ENCODE peak calls at places on chromosomes 11 and 22, in seven cellular contexts. One of them, this sample, is unnamed.

GRCh38 chr22:32985899-32986772 is 72.0 kb downstream of the SYN3 start:
- DNase-seq in heart left ventricle: no peak
- DNase-seq in GM20000: peak; percentile 71
- DNase-seq in GM23338: peak; percentile 94
- DNase-seq in DND-41: peak; percentile 52
- DNase-seq in uterus: peak; percentile 76
- DNase-seq in A549: peak; percentile 40
- DNase-seq in this sample: no peak

GRCh38 chr11:46659908-46660307 is 40.5 kb downstream of the ARHGAP1 start:
- DNase-seq in GM23338: no peak
- DNase-seq in A549: no peak
- DNase-seq in uterus: no peak
- DNase-seq in DND-41: peak; percentile 32
- DNase-seq in GM20000: no peak
- DNase-seq in heart left ventricle: no peak
- DNase-seq in this sample: no peak

GRCh38 chr22:28963362-28963761 is 80.0 kb downstream of the ZNRF3 start:
- DNase-seq in uterus: no peak
- DNase-seq in GM20000: no peak
- DNase-seq in heart left ventricle: no peak
- DNase-seq in A549: no peak
- DNase-seq in DND-41: no peak
- DNase-seq in GM23338: no peak
- DNase-seq in this sample: no peak

GRCh38 chr11:86873573-86874083 is 73.3 kb downstream of the PRSS23 start:
- DNase-seq in GM23338: no peak
- DNase-seq in GM20000: no peak
- DNase-seq in uterus: no peak
- DNase-seq in A549: no peak
- DNase-seq in DND-41: no peak
- DNase-seq in heart left ventricle: no peak
- DNase-seq in this sample: no peak

GRCh38 chr22:49997221-49997599 is 15.4 kb downstream of the IL17REL start:
- DNase-seq in GM23338: no peak
- DNase-seq in A549: no peak
- DNase-seq in DND-41: no peak
- DNase-seq in heart left ventricle: no peak
- DNase-seq in GM20000: no peak
- DNase-seq in uterus: no peak
- DNase-seq in this sample: no peak

GRCh38 chr22:32564170-32565001 is 89.8 kb downstream of the FBXO7 start:
- DNase-seq in GM23338: no peak
- DNase-seq in GM20000: no peak
- DNase-seq in A549: no peak
- DNase-seq in heart left ventricle: no peak
- DNase-seq in uterus: no peak
- DNase-seq in DND-41: no peak
- DNase-seq in this sample: no peak

GRCh38 chr11:11157201-11157600 is 195.8 kb downstream of the CSNK2A3 start:
- DNase-seq in DND-41: peak; percentile 31
- DNase-seq in heart left ventricle: no peak
- DNase-seq in A549: peak; percentile 41
- DNase-seq in GM23338: peak; percentile 84
- DNase-seq in GM20000: no peak
- DNase-seq in uterus: no peak
- DNase-seq in this sample: no peak

GRCh38 chr11:67613960-67614715 is 7.4 kb downstream of the NDUFV1 start:
- DNase-seq in heart left ventricle: peak; percentile 78
- DNase-seq in GM20000: peak; percentile 88
- DNase-seq in DND-41: peak; percentile 81
- DNase-seq in A549: no peak
- DNase-seq in uterus: peak; percentile 52
- DNase-seq in GM23338: peak; percentile 87
- DNase-seq in this sample: peak; percentile 88

GRCh38 chr22:32979606-32980005 is 78.6 kb downstream of the SYN3 start:
- DNase-seq in heart left ventricle: no peak
- DNase-seq in GM23338: no peak
- DNase-seq in uterus: peak; percentile 27
- DNase-seq in A549: no peak
- DNase-seq in DND-41: no peak
- DNase-seq in GM20000: no peak
- DNase-seq in this sample: no peak

GRCh38 chr22:40434101-40434500 is 63.7 kb downstream of the SGSM3 start:
- DNase-seq in A549: no peak
- DNase-seq in DND-41: no peak
- DNase-seq in uterus: no peak
- DNase-seq in heart left ventricle: no peak
- DNase-seq in GM20000: no peak
- DNase-seq in GM23338: no peak
- DNase-seq in this sample: no peak

GRCh38 chr11:76639621-76640020 is 30.9 kb downstream of the LRRC32 start:
- DNase-seq in heart left ventricle: no peak
- DNase-seq in uterus: no peak
- DNase-seq in DND-41: no peak
- DNase-seq in A549: no peak
- DNase-seq in GM23338: no peak
- DNase-seq in GM20000: no peak
- DNase-seq in this sample: no peak

GRCh38 chr22:44408227-44409192 is 89.5 kb downstream of the RTL6 start:
- DNase-seq in A549: no peak
- DNase-seq in DND-41: no peak
- DNase-seq in uterus: no peak
- DNase-seq in heart left ventricle: peak; percentile 31
- DNase-seq in GM23338: no peak
- DNase-seq in GM20000: no peak
- DNase-seq in this sample: no peak

GRCh38 chr11:95089620-95090542 is at the start of gene ENDOD1:
- DNase-seq in GM20000: peak; percentile 93
- DNase-seq in uterus: peak; percentile 84
- DNase-seq in GM23338: peak; percentile 90
- DNase-seq in heart left ventricle: peak; percentile 94
- DNase-seq in DND-41: peak; percentile 85
- DNase-seq in A549: peak; percentile 45
- DNase-seq in this sample: peak; percentile 78

GRCh38 chr11:107713009-107713408 is 1.2 kb upstream of the SLN start:
- DNase-seq in heart left ventricle: no peak
- DNase-seq in DND-41: no peak
- DNase-seq in GM20000: no peak
- DNase-seq in GM23338: no peak
- DNase-seq in A549: no peak
- DNase-seq in uterus: no peak
- DNase-seq in this sample: no peak

GRCh38 chr11:111336582-111337256 is 38.4 kb downstream of the POU2AF3 start:
- DNase-seq in A549: no peak
- DNase-seq in GM23338: peak; percentile 23
- DNase-seq in DND-41: no peak
- DNase-seq in uterus: no peak
- DNase-seq in heart left ventricle: no peak
- DNase-seq in GM20000: no peak
- DNase-seq in this sample: no peak

GRCh38 chr11:105642870-105643269 is 33.0 kb downstream of the GRIA4 start:
- DNase-seq in uterus: no peak
- DNase-seq in DND-41: no peak
- DNase-seq in GM23338: no peak
- DNase-seq in heart left ventricle: no peak
- DNase-seq in A549: no peak
- DNase-seq in GM20000: no peak
- DNase-seq in this sample: no peak

GRCh38 chr11:2146051-2146450 is 6.9 kb upstream of the IGF2 start:
- DNase-seq in uterus: no peak
- DNase-seq in heart left ventricle: no peak
- DNase-seq in GM20000: no peak
- DNase-seq in DND-41: no peak
- DNase-seq in A549: no peak
- DNase-seq in GM23338: no peak
- DNase-seq in this sample: no peak

GRCh38 chr22:26169312-26170111 is at the start of gene SEZ6L:
- DNase-seq in heart left ventricle: peak; percentile 68
- DNase-seq in DND-41: no peak
- DNase-seq in GM23338: peak; percentile 79
- DNase-seq in uterus: no peak
- DNase-seq in GM20000: peak; percentile 69
- DNase-seq in A549: no peak
- DNase-seq in this sample: no peak

GRCh38 chr22:26170112-26170492 is 840 bp downstream of the SEZ6L start:
- DNase-seq in GM23338: peak; percentile 27
- DNase-seq in A549: no peak
- DNase-seq in heart left ventricle: no peak
- DNase-seq in GM20000: no peak
- DNase-seq in DND-41: no peak
- DNase-seq in uterus: no peak
- DNase-seq in this sample: no peak

GRCh38 chr22:26168934-26169311 is 339 bp upstream of the SEZ6L start:
- DNase-seq in DND-41: no peak
- DNase-seq in GM20000: no peak
- DNase-seq in GM23338: no peak
- DNase-seq in heart left ventricle: no peak
- DNase-seq in A549: no peak
- DNase-seq in uterus: no peak
- DNase-seq in this sample: no peak

GRCh38 chr22:26172389-26172990 is 3.2 kb downstream of the SEZ6L start:
- DNase-seq in GM23338: peak; percentile 87
- DNase-seq in heart left ventricle: no peak
- DNase-seq in A549: peak; percentile 22
- DNase-seq in DND-41: peak; percentile 39
- DNase-seq in GM20000: peak; percentile 75
- DNase-seq in uterus: no peak
- DNase-seq in this sample: no peak

DNA sequence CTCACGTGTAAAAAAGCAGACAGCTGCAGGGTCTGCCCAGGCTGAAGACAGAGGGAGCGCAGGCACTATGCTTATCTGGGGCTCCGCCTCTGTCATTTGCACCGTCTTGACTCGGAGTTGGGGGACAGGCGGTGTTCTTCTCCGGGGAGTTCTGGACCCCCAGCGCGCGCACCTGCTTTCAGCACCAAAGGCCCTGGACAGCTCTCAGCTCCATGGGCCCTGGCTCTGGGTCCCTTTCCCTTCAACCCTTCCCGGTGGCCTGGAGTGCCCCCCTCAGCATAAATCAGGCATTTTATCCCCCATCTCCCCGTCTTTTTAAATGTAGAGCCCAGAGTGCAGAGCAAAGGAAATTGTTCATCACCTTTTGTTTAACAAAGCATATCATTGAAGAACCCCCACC is 1.5 kb downstream of the SEZ6L start:
- DNase-seq in uterus: no peak
- DNase-seq in heart left ventricle: no peak
- DNase-seq in GM20000: peak; percentile 21
- DNase-seq in A549: no peak
- DNase-seq in DND-41: peak; percentile 30
- DNase-seq in GM23338: peak; percentile 85
- DNase-seq in this sample: no peak
- TF ChIP-seq CTCF in uterus: no peak
- TF ChIP-seq CTCF in heart left ventricle: no peak
- TF ChIP-seq CTCF in GM20000: no peak
- TF ChIP-seq CTCF in A549: no peak
- TF ChIP-seq CTCF in DND-41: peak; percentile 29
- TF ChIP-seq CTCF in GM23338: peak; percentile 71
- TF ChIP-seq CTCF in this sample: no peak

GRCh38 chr11:6062691-6063358 is 32.3 kb upstream of the OR56A1 start:
- DNase-seq in DND-41: no peak
- DNase-seq in GM23338: no peak
- DNase-seq in heart left ventricle: no peak
- DNase-seq in A549: no peak
- DNase-seq in uterus: no peak
- DNase-seq in GM20000: no peak
- DNase-seq in this sample: no peak
- TF ChIP-seq CTCF in DND-41: no peak
- TF ChIP-seq CTCF in GM23338: peak; percentile 50
- TF ChIP-seq CTCF in heart left ventricle: no peak
- TF ChIP-seq CTCF in A549: no peak
- TF ChIP-seq CTCF in uterus: no peak
- TF ChIP-seq CTCF in GM20000: no peak
- TF ChIP-seq CTCF in this sample: no peak

DNA sequence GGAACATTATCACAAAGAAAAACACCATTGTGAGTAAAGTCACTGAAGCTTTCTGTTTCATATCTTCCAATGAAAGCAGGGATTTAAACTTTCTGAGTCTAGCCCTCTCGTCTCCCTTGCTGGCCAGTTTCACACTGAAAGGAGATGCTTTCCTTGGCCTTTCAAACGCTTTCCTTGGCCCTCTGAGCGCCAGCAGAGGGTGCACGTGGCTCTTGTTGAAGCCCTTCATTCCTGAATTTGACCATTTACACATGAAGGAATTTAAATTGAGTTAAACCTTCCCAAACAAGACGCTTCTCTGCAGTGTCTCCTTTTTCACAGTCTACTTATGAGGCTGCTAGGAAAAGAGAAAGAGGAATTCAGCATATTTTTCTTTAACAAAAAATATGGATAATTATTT is 21.5 kb downstream of the NNMT start:
- DNase-seq in GM20000: no peak
- DNase-seq in uterus: peak; percentile 50
- DNase-seq in heart left ventricle: no peak
- DNase-seq in A549: no peak
- DNase-seq in GM23338: peak; percentile 92
- DNase-seq in DND-41: no peak
- DNase-seq in this sample: no peak
- TF ChIP-seq CTCF in GM20000: no peak
- TF ChIP-seq CTCF in uterus: peak; percentile 22
- TF ChIP-seq CTCF in heart left ventricle: no peak
- TF ChIP-seq CTCF in A549: peak; percentile 47
- TF ChIP-seq CTCF in GM23338: peak; percentile 90
- TF ChIP-seq CTCF in DND-41: peak; percentile 23
- TF ChIP-seq CTCF in this sample: no peak

GRCh38 chr11:45455536-45455935 is 169.4 kb upstream of the SYT13 start:
- DNase-seq in GM23338: no peak
- DNase-seq in heart left ventricle: no peak
- DNase-seq in GM20000: no peak
- DNase-seq in A549: no peak
- DNase-seq in DND-41: no peak
- DNase-seq in uterus: no peak
- DNase-seq in this sample: no peak

GRCh38 chr11:45456686-45457085 is 170.5 kb upstream of the SYT13 start:
- DNase-seq in uterus: no peak
- DNase-seq in A549: no peak
- DNase-seq in GM23338: no peak
- DNase-seq in heart left ventricle: no peak
- DNase-seq in GM20000: no peak
- DNase-seq in DND-41: no peak
- DNase-seq in this sample: no peak

GRCh38 chr11:45459501-45459900 is 173.4 kb upstream of the SYT13 start:
- DNase-seq in heart left ventricle: no peak
- DNase-seq in uterus: no peak
- DNase-seq in GM23338: no peak
- DNase-seq in GM20000: no peak
- DNase-seq in DND-41: no peak
- DNase-seq in A549: no peak
- DNase-seq in this sample: no peak

GRCh38 chr11:45458269-45458668 is 172.1 kb upstream of the SYT13 start:
- DNase-seq in GM23338: no peak
- DNase-seq in DND-41: no peak
- DNase-seq in A549: no peak
- DNase-seq in GM20000: no peak
- DNase-seq in uterus: no peak
- DNase-seq in heart left ventricle: no peak
- DNase-seq in this sample: no peak

DNA sequence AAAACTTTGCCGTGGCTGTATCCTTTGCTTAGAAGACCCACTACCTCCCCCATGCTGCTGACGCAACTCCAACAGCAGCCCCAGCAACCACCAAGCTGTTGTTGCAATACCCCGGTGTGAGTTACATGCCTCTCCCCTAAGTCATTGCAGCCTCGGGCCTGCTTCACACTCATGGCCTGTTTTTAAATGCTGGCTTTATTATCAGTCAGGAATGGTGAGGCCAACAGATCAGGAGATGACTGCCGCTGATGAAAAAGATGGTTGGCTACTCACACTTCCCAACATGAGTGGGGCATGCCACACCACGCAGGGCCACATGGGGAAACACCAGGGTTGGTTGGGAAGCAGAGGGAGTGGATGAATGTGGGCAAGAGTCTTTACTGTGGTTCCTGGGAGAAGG is 171.5 kb upstream of the SYT13 start:
- DNase-seq in A549: no peak
- DNase-seq in heart left ventricle: no peak
- DNase-seq in DND-41: no peak
- DNase-seq in GM20000: no peak
- DNase-seq in GM23338: no peak
- DNase-seq in uterus: no peak
- DNase-seq in this sample: no peak
- TF ChIP-seq CTCF in A549: no peak
- TF ChIP-seq CTCF in heart left ventricle: no peak
- TF ChIP-seq CTCF in DND-41: no peak
- TF ChIP-seq CTCF in GM20000: no peak
- TF ChIP-seq CTCF in GM23338: no peak
- TF ChIP-seq CTCF in uterus: no peak
- TF ChIP-seq CTCF in this sample: no peak

This sample was measured in natural killer cell.